ENCODE peak calls at places on chromosomes 3 and 15, in six cellular contexts. S is psoas muscle; D is activated CD8-positive, alpha-beta T cell treated with anti-CD3 and anti-CD28 coated beads for 36 hours; T is naive B cell; N is upper lobe of right lung; Q is left lobe of liver. P is an unnamed sample.

GRCh38 chr3:9942934-9943690 is 9.1 kb downstream of the PRRT3 start:
- ATAC-seq in S (no peak), D (no peak), T (no peak), N (no peak), Q (no peak), P (no peak)

GRCh38 chr3:195129072-195129643 is 141.8 kb downstream of the XXYLT1 start:
- ATAC-seq in S (no peak), D (no peak), T (no peak), N (no peak), Q (no peak), P (no peak)

GRCh38 chr3:152638707-152639450 is 196.1 kb upstream of the P2RY1 start:
- ATAC-seq in S (no peak), D (no peak), T (no peak), N (no peak), Q (peak; percentile 83), P (no peak)

GRCh38 chr3:66297260-66297863 is 76.6 kb downstream of the SLC25A26 start:
- ATAC-seq in S (no peak), D (no peak), T (no peak), N (no peak), Q (peak; percentile 78), P (no peak)

GRCh38 chr3:4839278-4839677 is 140.0 kb upstream of the BHLHE40 start:
- ATAC-seq in S (no peak), D (no peak), T (no peak), N (no peak), Q (no peak), P (no peak)

GRCh38 chr15:68328485-68328884 is 50.9 kb downstream of the FEM1B start:
- ATAC-seq in S (no peak), D (peak; percentile 77), T (no peak), N (no peak), Q (no peak), P (no peak)

GRCh38 chr3:25449857-25450256 is 21.8 kb downstream of the RARB start:
- ATAC-seq in S (no peak), D (no peak), T (no peak), N (no peak), Q (no peak), P (no peak)

GRCh38 chr3:170695486-170696069 is 109.7 kb upstream of the SLC7A14 start:
- ATAC-seq in S (no peak), D (no peak), T (no peak), N (no peak), Q (no peak), P (no peak)

GRCh38 chr3:25911525-25912295 is 121.8 kb downstream of the OXSM start:
- ATAC-seq in S (no peak), D (no peak), T (no peak), N (no peak), Q (no peak), P (no peak)

P was measured in stimulated activated memory B cell treated with anti-CD40 and anti-IgM and Interleukin-4, amounts not matched to agents 10 μg/mL and 1 μg/mL and 100 μg/mL, for 72 hours.